ENCODE peak calls at places on chromosomes 3 and 15, in four cellular contexts. O is WTC11, W is hepatocyte, J is endodermal cell. F is an unnamed sample.

GRCh38 chr15:40310001-40310959 is 2.5 kb upstream of the PLCB2 start:
- DNase-seq in J (peak; percentile 92), O (peak; percentile 85), W (peak; percentile 63), F (peak; percentile 73)

GRCh38 chr15:60819860-60820259 is 340.9 kb upstream of the ICE2 start:
- DNase-seq in W (no peak), O (no peak), J (no peak), F (no peak)

GRCh38 chr15:36931434-36931833 is 168.9 kb downstream of the MEIS2 start:
- DNase-seq in J (no peak), W (no peak), O (no peak), F (no peak)

GRCh38 chr3:49300595-49300994 is 23.6 kb upstream of the C3orf62 start:
- DNase-seq in J (no peak), O (no peak), W (no peak), F (no peak)

GRCh38 chr3:188345223-188345622 is 191.3 kb downstream of the LPP start:
- DNase-seq in O (no peak), W (no peak), J (no peak), F (no peak)

GRCh38 chr3:54630111-54630623 is 297.7 kb downstream of the LRTM1 start:
- DNase-seq in J (peak; percentile 71), O (no peak), W (no peak), F (no peak)

GRCh38 chr3:30475038-30475808 is 131.2 kb upstream of the TGFBR2 start:
- DNase-seq in J (no peak), W (no peak), O (no peak), F (no peak)

GRCh38 chr3:50154476-50154839 is 666 bp upstream of the SEMA3F start:
- DNase-seq in O (no peak), J (no peak), W (no peak), F (no peak)

GRCh38 chr3:34948431-34948971 is 690.8 kb upstream of the ARPP21 start:
- DNase-seq in W (no peak), O (no peak), J (no peak), F (no peak)

GRCh38 chr3:46670891-46671427 is 22.5 kb downstream of the ALS2CL start:
- DNase-seq in W (no peak), J (peak; percentile 44), O (peak; percentile 12), F (peak; percentile 3)

GRCh38 chr3:105362021-105362665 is 4.6 kb upstream of the ALCAM start:
- DNase-seq in J (no peak), W (no peak), O (no peak), F (no peak)

GRCh38 chr3:31953091-31953490 is 28.0 kb downstream of the OSBPL10 start:
- DNase-seq in O (no peak), W (no peak), J (no peak), F (no peak)

GRCh38 chr15:77481670-77482069 is 61.0 kb downstream of the HMG20A start:
- DNase-seq in O (no peak), W (no peak), J (no peak), F (no peak)

GRCh38 chr3:187165144-187165543 is 25.8 kb upstream of the RPL39L start:
- DNase-seq in W (peak; percentile 81), J (peak; percentile 81), O (peak; percentile 53), F (peak; percentile 57)

GRCh38 chr3:159733194-159733860 is 255.3 kb upstream of the IL12A start:
- DNase-seq in W (no peak), J (no peak), O (no peak), F (no peak)

GRCh38 chr15:77527164-77527778 is 105.4 kb downstream of the LINGO1 start:
- DNase-seq in J (peak; percentile 84), W (peak; percentile 88), O (peak; percentile 56), F (peak; percentile 68)

GRCh38 chr15:90902996-90903732 is at the start of gene MAN2A2:
- DNase-seq in O (peak; percentile 65), W (peak; percentile 79), J (peak; percentile 86), F (peak; percentile 67)

GRCh38 chr15:59322056-59322755 is 50.5 kb downstream of the MYO1E start:
- DNase-seq in W (no peak), O (no peak), J (no peak), F (no peak)

GRCh38 chr3:42655980-42656679 is 2.6 kb downstream of the ZBTB47 start:
- DNase-seq in W (peak; percentile 28), O (no peak), J (no peak), F (no peak)

GRCh38 chr3:131903988-131904415 is 130.8 kb downstream of the CPNE4 start:
- DNase-seq in O (no peak), W (peak; percentile 42), J (no peak), F (no peak)

GRCh38 chr3:168030488-168031054 is 65.2 kb downstream of the GOLIM4 start:
- DNase-seq in W (no peak), O (no peak), J (no peak), F (no peak)

GRCh38 chr3:168024537-168024941 is 71.2 kb downstream of the GOLIM4 start:
- DNase-seq in O (no peak), W (no peak), J (no peak), F (no peak)

GRCh38 chr3:168029705-168030104 is 66.0 kb downstream of the GOLIM4 start:
- DNase-seq in W (no peak), J (peak; percentile 60), O (peak; percentile 42), F (no peak)

GRCh38 chr3:168025076-168025475 is 70.6 kb downstream of the GOLIM4 start:
- DNase-seq in W (no peak), O (no peak), J (no peak), F (no peak)

DNA sequence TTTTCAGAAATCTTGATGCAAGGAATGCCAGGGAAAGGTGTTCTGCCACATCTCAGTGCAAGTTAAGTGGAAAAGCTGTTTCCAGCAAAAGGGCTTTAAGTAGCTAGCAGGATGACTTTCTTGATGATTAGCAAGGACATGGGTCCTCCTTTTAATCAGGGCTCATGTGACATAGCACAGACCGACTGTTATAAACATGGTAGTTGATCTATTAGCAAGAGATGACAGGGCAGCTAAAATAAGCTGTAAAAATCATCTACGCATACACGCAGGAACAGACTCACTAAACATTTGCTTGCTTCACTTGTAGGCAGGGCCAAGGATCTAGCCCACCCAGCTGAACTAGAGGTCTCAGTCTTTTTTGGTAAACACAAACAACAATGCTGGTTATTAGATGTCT is 69.0 kb downstream of the GOLIM4 start:
- DNase-seq in J (no peak), O (no peak), W (no peak), F (no peak)
- TF ChIP-seq CTCF in J (no peak), O (no peak), W (no peak), F (no peak)

DNA sequence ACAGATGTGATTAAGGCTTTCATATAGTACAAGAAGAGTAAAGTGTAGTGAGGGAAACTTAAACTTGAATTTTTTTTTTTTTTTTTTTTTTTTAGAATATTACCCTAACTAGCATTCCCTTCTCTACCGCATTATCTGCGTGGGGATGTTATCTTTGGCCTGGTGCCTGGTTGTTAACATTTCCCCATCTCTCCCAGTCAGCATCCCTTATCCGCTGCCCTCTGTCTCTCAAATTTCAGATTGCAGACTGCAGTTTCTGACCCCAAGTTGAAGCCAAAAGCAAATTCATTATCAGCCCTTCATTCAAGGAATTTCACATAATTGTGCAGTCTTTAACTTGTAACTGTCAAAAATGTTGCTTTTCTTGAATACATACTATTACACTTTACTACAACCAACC is 353.0 kb downstream of the PLOD2 start:
- DNase-seq in O (peak; percentile 13), J (peak; percentile 59), W (peak; percentile 23), F (no peak)
- TF ChIP-seq CTCF in O (no peak), J (peak; percentile 66), W (peak; percentile 32), F (peak; percentile 21)

GRCh38 chr3:134199240-134199639 is 51.4 kb downstream of the RYK start:
- DNase-seq in W (no peak), O (no peak), J (no peak), F (no peak)

GRCh38 chr3:134198414-134198813 is 52.2 kb downstream of the RYK start:
- DNase-seq in W (no peak), O (no peak), J (no peak), F (no peak)

GRCh38 chr3:134194247-134194646 is 56.4 kb downstream of the RYK start:
- DNase-seq in J (no peak), O (no peak), W (no peak), F (no peak)

GRCh38 chr3:134201201-134202130 is 49.2 kb downstream of the RYK start:
- DNase-seq in J (no peak), O (no peak), W (no peak), F (no peak)

GRCh38 chr3:134197681-134198261 is 52.9 kb downstream of the RYK start:
- DNase-seq in O (no peak), J (no peak), W (peak; percentile 63), F (no peak)
- TF ChIP-seq CTCF in O (peak; percentile 37), J (peak; percentile 85), W (peak; percentile 76), F (peak; percentile 61)

GRCh38 chr3:128725547-128725931 is 444 bp upstream of the RAB7A start:
- DNase-seq in W (no peak), O (no peak), J (no peak), F (no peak)

GRCh38 chr3:128727059-128727458 is 1.1 kb downstream of the RAB7A start:
- DNase-seq in O (no peak), W (no peak), J (no peak), F (no peak)

GRCh38 chr3:128726691-128727031 is 678 bp downstream of the RAB7A start:
- DNase-seq in J (peak; percentile 61), O (peak; percentile 23), W (peak; percentile 87), F (no peak)

GRCh38 chr3:128727485-128727884 is 1.5 kb downstream of the RAB7A start:
- DNase-seq in O (no peak), W (no peak), J (no peak), F (no peak)

GRCh38 chr3:128725932-128726690 is at the start of gene RAB7A:
- DNase-seq in J (peak; percentile 99), O (peak; percentile 96), W (peak; percentile 98), F (peak; percentile 94)
- TF ChIP-seq CTCF in J (no peak), O (no peak), W (no peak), F (no peak)

DNA sequence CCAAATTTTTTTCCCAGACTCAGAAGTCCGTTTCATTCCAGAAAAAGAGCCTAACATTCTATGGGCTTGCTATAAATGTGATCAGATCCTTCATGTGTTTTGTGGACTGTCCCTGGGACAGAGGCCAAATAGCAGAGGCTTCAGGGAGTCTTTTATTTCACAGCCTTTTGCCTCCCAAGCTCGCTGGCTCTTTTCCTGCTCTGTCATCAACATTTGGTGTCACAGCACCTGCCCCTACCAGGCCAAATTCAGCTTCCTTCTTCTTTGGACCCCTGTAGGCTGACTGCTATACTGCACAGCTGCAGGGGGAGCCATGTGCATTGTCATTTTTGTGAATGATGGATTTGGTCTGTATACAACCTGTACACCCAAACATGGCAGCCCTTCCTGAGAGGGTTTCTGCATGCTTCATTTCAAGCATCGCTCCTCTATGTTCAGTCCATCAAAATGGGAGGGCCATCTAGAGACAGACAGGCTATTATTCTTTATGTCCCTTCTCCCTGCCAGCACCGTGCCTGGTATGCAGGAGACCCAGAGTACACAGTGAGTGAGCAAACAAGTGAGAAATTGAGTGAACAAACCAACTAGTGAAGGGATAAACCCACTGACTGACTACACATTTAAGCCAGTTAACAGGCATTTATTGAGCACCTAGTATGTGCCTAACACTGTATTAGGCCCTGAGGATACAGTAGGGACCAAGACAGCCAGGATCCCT is 17.9 kb upstream of the RPP14 start:
- DNase-seq in O (no peak), W (no peak), J (peak; percentile 3), F (no peak)
- TF ChIP-seq CTCF in O (no peak), W (no peak), J (peak; percentile 41), F (no peak)

F was measured in nephron progenitor cell.